ENCODE peak calls at places on chromosomes 4 and X, in eight cellular contexts. One of them, this sample, is unnamed.

GRCh38 chr4:148026022-148026421 is 294.1 kb downstream of the ARHGAP10 start:
- DNase-seq in Caki2: no peak
- DNase-seq in stimulated activated CD8-positive, alpha-beta memory T cell treated with anti-CD3 and anti-CD28 coated beads, Interleukin-4, amount 100 ng/mL, for 1 hour: no peak
- DNase-seq in dorsolateral prefrontal cortex: no peak
- DNase-seq in SK-N-SH: no peak
- DNase-seq in kidney epithelial cell: no peak
- DNase-seq in ureter: no peak
- DNase-seq in smooth muscle cell of the brain vasculature: peak; percentile 88
- DNase-seq in this sample: no peak

GRCh38 chr4:1410491-1411325 is 4.5 kb upstream of the NKX1-1 start:
- DNase-seq in stimulated activated CD8-positive, alpha-beta memory T cell treated with anti-CD3 and anti-CD28 coated beads, Interleukin-4, amount 100 ng/mL, for 1 hour: no peak
- DNase-seq in kidney epithelial cell: no peak
- DNase-seq in dorsolateral prefrontal cortex: no peak
- DNase-seq in SK-N-SH: peak; percentile 48
- DNase-seq in Caki2: peak; percentile 59
- DNase-seq in ureter: no peak
- DNase-seq in smooth muscle cell of the brain vasculature: peak; percentile 6
- DNase-seq in this sample: peak; percentile 39

GRCh38 chr4:149684516-149684915 is 131.1 kb downstream of the IQCM start:
- DNase-seq in smooth muscle cell of the brain vasculature: no peak
- DNase-seq in kidney epithelial cell: no peak
- DNase-seq in SK-N-SH: no peak
- DNase-seq in ureter: no peak
- DNase-seq in Caki2: no peak
- DNase-seq in dorsolateral prefrontal cortex: no peak
- DNase-seq in stimulated activated CD8-positive, alpha-beta memory T cell treated with anti-CD3 and anti-CD28 coated beads, Interleukin-4, amount 100 ng/mL, for 1 hour: no peak
- DNase-seq in this sample: no peak

GRCh38 chr4:113657834-113658233 is 103.7 kb downstream of the CAMK2D start:
- DNase-seq in Caki2: no peak
- DNase-seq in kidney epithelial cell: no peak
- DNase-seq in smooth muscle cell of the brain vasculature: no peak
- DNase-seq in ureter: no peak
- DNase-seq in SK-N-SH: no peak
- DNase-seq in stimulated activated CD8-positive, alpha-beta memory T cell treated with anti-CD3 and anti-CD28 coated beads, Interleukin-4, amount 100 ng/mL, for 1 hour: no peak
- DNase-seq in dorsolateral prefrontal cortex: no peak
- DNase-seq in this sample: no peak

GRCh38 chr4:152535236-152535902 is 523 bp downstream of the FBXW7 start:
- DNase-seq in SK-N-SH: peak; percentile 64
- DNase-seq in ureter: no peak
- DNase-seq in kidney epithelial cell: no peak
- DNase-seq in Caki2: no peak
- DNase-seq in smooth muscle cell of the brain vasculature: no peak
- DNase-seq in stimulated activated CD8-positive, alpha-beta memory T cell treated with anti-CD3 and anti-CD28 coated beads, Interleukin-4, amount 100 ng/mL, for 1 hour: no peak
- DNase-seq in dorsolateral prefrontal cortex: peak; percentile 15
- DNase-seq in this sample: no peak

GRCh38 chrX:38560776-38561125 is 591 bp upstream of the TSPAN7 start:
- DNase-seq in kidney epithelial cell: no peak
- DNase-seq in SK-N-SH: no peak
- DNase-seq in stimulated activated CD8-positive, alpha-beta memory T cell treated with anti-CD3 and anti-CD28 coated beads, Interleukin-4, amount 100 ng/mL, for 1 hour: no peak
- DNase-seq in smooth muscle cell of the brain vasculature: no peak
- DNase-seq in ureter: no peak
- DNase-seq in Caki2: no peak
- DNase-seq in dorsolateral prefrontal cortex: no peak
- DNase-seq in this sample: no peak

GRCh38 chr4:107037188-107037587 is 1.1 kb upstream of the DKK2 start:
- DNase-seq in Caki2: peak; percentile 13
- DNase-seq in dorsolateral prefrontal cortex: peak; percentile 51
- DNase-seq in stimulated activated CD8-positive, alpha-beta memory T cell treated with anti-CD3 and anti-CD28 coated beads, Interleukin-4, amount 100 ng/mL, for 1 hour: no peak
- DNase-seq in smooth muscle cell of the brain vasculature: no peak
- DNase-seq in kidney epithelial cell: no peak
- DNase-seq in SK-N-SH: peak; percentile 67
- DNase-seq in ureter: peak; percentile 51
- DNase-seq in this sample: no peak

GRCh38 chr4:8189551-8190466 is 9.3 kb upstream of the SH3TC1 start:
- DNase-seq in dorsolateral prefrontal cortex: no peak
- DNase-seq in ureter: no peak
- DNase-seq in kidney epithelial cell: no peak
- DNase-seq in SK-N-SH: peak; percentile 74
- DNase-seq in stimulated activated CD8-positive, alpha-beta memory T cell treated with anti-CD3 and anti-CD28 coated beads, Interleukin-4, amount 100 ng/mL, for 1 hour: no peak
- DNase-seq in smooth muscle cell of the brain vasculature: no peak
- DNase-seq in Caki2: no peak
- DNase-seq in this sample: no peak

GRCh38 chrX:15072880-15073279 is 197.0 kb downstream of the ASB9 start:
- DNase-seq in dorsolateral prefrontal cortex: no peak
- DNase-seq in SK-N-SH: no peak
- DNase-seq in Caki2: no peak
- DNase-seq in kidney epithelial cell: no peak
- DNase-seq in ureter: no peak
- DNase-seq in smooth muscle cell of the brain vasculature: no peak
- DNase-seq in stimulated activated CD8-positive, alpha-beta memory T cell treated with anti-CD3 and anti-CD28 coated beads, Interleukin-4, amount 100 ng/mL, for 1 hour: no peak
- DNase-seq in this sample: no peak

GRCh38 chr4:17447675-17448298 is 64.1 kb downstream of the QDPR start:
- DNase-seq in ureter: peak; percentile 58
- DNase-seq in stimulated activated CD8-positive, alpha-beta memory T cell treated with anti-CD3 and anti-CD28 coated beads, Interleukin-4, amount 100 ng/mL, for 1 hour: no peak
- DNase-seq in smooth muscle cell of the brain vasculature: peak; percentile 50
- DNase-seq in kidney epithelial cell: peak; percentile 23
- DNase-seq in dorsolateral prefrontal cortex: peak; percentile 29
- DNase-seq in Caki2: peak; percentile 39
- DNase-seq in SK-N-SH: peak; percentile 69
- DNase-seq in this sample: peak; percentile 60

GRCh38 chr4:154503598-154503997 is 12.0 kb upstream of the DCHS2 start:
- DNase-seq in Caki2: peak; percentile 12
- DNase-seq in ureter: no peak
- DNase-seq in kidney epithelial cell: no peak
- DNase-seq in stimulated activated CD8-positive, alpha-beta memory T cell treated with anti-CD3 and anti-CD28 coated beads, Interleukin-4, amount 100 ng/mL, for 1 hour: no peak
- DNase-seq in smooth muscle cell of the brain vasculature: no peak
- DNase-seq in SK-N-SH: peak; percentile 17
- DNase-seq in dorsolateral prefrontal cortex: no peak
- DNase-seq in this sample: no peak

GRCh38 chrX:120207009-120207610 is 43.5 kb upstream of the ZBTB33 start:
- DNase-seq in Caki2: no peak
- DNase-seq in SK-N-SH: no peak
- DNase-seq in dorsolateral prefrontal cortex: no peak
- DNase-seq in kidney epithelial cell: no peak
- DNase-seq in ureter: no peak
- DNase-seq in smooth muscle cell of the brain vasculature: no peak
- DNase-seq in stimulated activated CD8-positive, alpha-beta memory T cell treated with anti-CD3 and anti-CD28 coated beads, Interleukin-4, amount 100 ng/mL, for 1 hour: no peak
- DNase-seq in this sample: no peak

GRCh38 chr4:15899511-15899910 is 39.0 kb downstream of the FGFBP1 start:
- DNase-seq in Caki2: no peak
- DNase-seq in smooth muscle cell of the brain vasculature: no peak
- DNase-seq in kidney epithelial cell: no peak
- DNase-seq in SK-N-SH: no peak
- DNase-seq in ureter: no peak
- DNase-seq in dorsolateral prefrontal cortex: no peak
- DNase-seq in stimulated activated CD8-positive, alpha-beta memory T cell treated with anti-CD3 and anti-CD28 coated beads, Interleukin-4, amount 100 ng/mL, for 1 hour: no peak
- DNase-seq in this sample: no peak

GRCh38 chr4:56857601-56858301 is 36.2 kb upstream of the SPINK2 start:
- DNase-seq in SK-N-SH: no peak
- DNase-seq in dorsolateral prefrontal cortex: no peak
- DNase-seq in stimulated activated CD8-positive, alpha-beta memory T cell treated with anti-CD3 and anti-CD28 coated beads, Interleukin-4, amount 100 ng/mL, for 1 hour: no peak
- DNase-seq in smooth muscle cell of the brain vasculature: no peak
- DNase-seq in ureter: no peak
- DNase-seq in Caki2: no peak
- DNase-seq in kidney epithelial cell: no peak
- DNase-seq in this sample: no peak

GRCh38 chrX:119708936-119709335 is 16.0 kb upstream of the SEPTIN6 start:
- DNase-seq in smooth muscle cell of the brain vasculature: no peak
- DNase-seq in Caki2: no peak
- DNase-seq in stimulated activated CD8-positive, alpha-beta memory T cell treated with anti-CD3 and anti-CD28 coated beads, Interleukin-4, amount 100 ng/mL, for 1 hour: no peak
- DNase-seq in ureter: no peak
- DNase-seq in dorsolateral prefrontal cortex: no peak
- DNase-seq in kidney epithelial cell: no peak
- DNase-seq in SK-N-SH: no peak
- DNase-seq in this sample: no peak

GRCh38 chr4:76749361-76749760 is 148.6 kb downstream of the SOWAHB start:
- DNase-seq in smooth muscle cell of the brain vasculature: no peak
- DNase-seq in dorsolateral prefrontal cortex: no peak
- DNase-seq in SK-N-SH: no peak
- DNase-seq in kidney epithelial cell: no peak
- DNase-seq in Caki2: no peak
- DNase-seq in ureter: no peak
- DNase-seq in stimulated activated CD8-positive, alpha-beta memory T cell treated with anti-CD3 and anti-CD28 coated beads, Interleukin-4, amount 100 ng/mL, for 1 hour: no peak
- DNase-seq in this sample: no peak

GRCh38 chrX:151712253-151712652 is 3.6 kb upstream of the FATE1 start:
- DNase-seq in SK-N-SH: no peak
- DNase-seq in smooth muscle cell of the brain vasculature: no peak
- DNase-seq in Caki2: no peak
- DNase-seq in kidney epithelial cell: no peak
- DNase-seq in dorsolateral prefrontal cortex: no peak
- DNase-seq in ureter: no peak
- DNase-seq in stimulated activated CD8-positive, alpha-beta memory T cell treated with anti-CD3 and anti-CD28 coated beads, Interleukin-4, amount 100 ng/mL, for 1 hour: no peak
- DNase-seq in this sample: no peak

GRCh38 chr4:100428051-100428450 is 89.8 kb downstream of the EMCN start:
- DNase-seq in Caki2: peak; percentile 34
- DNase-seq in kidney epithelial cell: peak; percentile 62
- DNase-seq in SK-N-SH: no peak
- DNase-seq in smooth muscle cell of the brain vasculature: no peak
- DNase-seq in stimulated activated CD8-positive, alpha-beta memory T cell treated with anti-CD3 and anti-CD28 coated beads, Interleukin-4, amount 100 ng/mL, for 1 hour: no peak
- DNase-seq in ureter: no peak
- DNase-seq in dorsolateral prefrontal cortex: no peak
- DNase-seq in this sample: peak; percentile 1

GRCh38 chr4:94545296-94545695 is 93.6 kb downstream of the PDLIM5 start:
- DNase-seq in smooth muscle cell of the brain vasculature: no peak
- DNase-seq in dorsolateral prefrontal cortex: no peak
- DNase-seq in stimulated activated CD8-positive, alpha-beta memory T cell treated with anti-CD3 and anti-CD28 coated beads, Interleukin-4, amount 100 ng/mL, for 1 hour: no peak
- DNase-seq in ureter: no peak
- DNase-seq in kidney epithelial cell: no peak
- DNase-seq in Caki2: no peak
- DNase-seq in SK-N-SH: no peak
- DNase-seq in this sample: no peak

GRCh38 chr4:16140520-16141249 is 56.9 kb upstream of the PROM1 start:
- DNase-seq in Caki2: peak; percentile 98
- DNase-seq in stimulated activated CD8-positive, alpha-beta memory T cell treated with anti-CD3 and anti-CD28 coated beads, Interleukin-4, amount 100 ng/mL, for 1 hour: no peak
- DNase-seq in smooth muscle cell of the brain vasculature: peak; percentile 63
- DNase-seq in SK-N-SH: no peak
- DNase-seq in ureter: peak; percentile 78
- DNase-seq in kidney epithelial cell: peak; percentile 99
- DNase-seq in dorsolateral prefrontal cortex: no peak
- DNase-seq in this sample: no peak

GRCh38 chrX:16990839-16991238 is 44.4 kb downstream of the REPS2 start:
- DNase-seq in kidney epithelial cell: no peak
- DNase-seq in stimulated activated CD8-positive, alpha-beta memory T cell treated with anti-CD3 and anti-CD28 coated beads, Interleukin-4, amount 100 ng/mL, for 1 hour: no peak
- DNase-seq in Caki2: no peak
- DNase-seq in dorsolateral prefrontal cortex: no peak
- DNase-seq in smooth muscle cell of the brain vasculature: no peak
- DNase-seq in SK-N-SH: no peak
- DNase-seq in ureter: no peak
- DNase-seq in this sample: no peak

GRCh38 chr4:15875663-15876460 is 62.7 kb downstream of the FGFBP1 start:
- DNase-seq in kidney epithelial cell: no peak
- DNase-seq in Caki2: no peak
- DNase-seq in dorsolateral prefrontal cortex: no peak
- DNase-seq in SK-N-SH: no peak
- DNase-seq in smooth muscle cell of the brain vasculature: no peak
- DNase-seq in stimulated activated CD8-positive, alpha-beta memory T cell treated with anti-CD3 and anti-CD28 coated beads, Interleukin-4, amount 100 ng/mL, for 1 hour: no peak
- DNase-seq in ureter: peak; percentile 12
- DNase-seq in this sample: no peak

GRCh38 chrX:136162827-136163427 is 15.6 kb downstream of the FHL1 start:
- DNase-seq in dorsolateral prefrontal cortex: no peak
- DNase-seq in stimulated activated CD8-positive, alpha-beta memory T cell treated with anti-CD3 and anti-CD28 coated beads, Interleukin-4, amount 100 ng/mL, for 1 hour: no peak
- DNase-seq in kidney epithelial cell: no peak
- DNase-seq in SK-N-SH: peak; percentile 43
- DNase-seq in ureter: no peak
- DNase-seq in Caki2: peak; percentile 49
- DNase-seq in smooth muscle cell of the brain vasculature: no peak
- DNase-seq in this sample: peak; percentile 52

GRCh38 chrX:17585006-17585405 is 152.3 kb upstream of the SCML1 start:
- DNase-seq in SK-N-SH: no peak
- DNase-seq in Caki2: no peak
- DNase-seq in stimulated activated CD8-positive, alpha-beta memory T cell treated with anti-CD3 and anti-CD28 coated beads, Interleukin-4, amount 100 ng/mL, for 1 hour: no peak
- DNase-seq in ureter: no peak
- DNase-seq in dorsolateral prefrontal cortex: no peak
- DNase-seq in smooth muscle cell of the brain vasculature: no peak
- DNase-seq in kidney epithelial cell: no peak
- DNase-seq in this sample: no peak

GRCh38 chrX:69152398-69152797 is 12.9 kb downstream of the PJA1 start:
- DNase-seq in ureter: peak; percentile 48
- DNase-seq in SK-N-SH: peak; percentile 17
- DNase-seq in smooth muscle cell of the brain vasculature: no peak
- DNase-seq in stimulated activated CD8-positive, alpha-beta memory T cell treated with anti-CD3 and anti-CD28 coated beads, Interleukin-4, amount 100 ng/mL, for 1 hour: no peak
- DNase-seq in kidney epithelial cell: no peak
- DNase-seq in dorsolateral prefrontal cortex: peak; percentile 32
- DNase-seq in Caki2: no peak
- DNase-seq in this sample: no peak

GRCh38 chr4:88230953-88231835 is 53.2 kb downstream of the PPM1K start:
- DNase-seq in smooth muscle cell of the brain vasculature: no peak
- DNase-seq in dorsolateral prefrontal cortex: no peak
- DNase-seq in stimulated activated CD8-positive, alpha-beta memory T cell treated with anti-CD3 and anti-CD28 coated beads, Interleukin-4, amount 100 ng/mL, for 1 hour: no peak
- DNase-seq in SK-N-SH: no peak
- DNase-seq in ureter: no peak
- DNase-seq in Caki2: no peak
- DNase-seq in kidney epithelial cell: no peak
- DNase-seq in this sample: no peak

GRCh38 chr4:53361451-53361850 is 4.4 kb downstream of the SCFD2 start:
- DNase-seq in smooth muscle cell of the brain vasculature: no peak
- DNase-seq in kidney epithelial cell: no peak
- DNase-seq in stimulated activated CD8-positive, alpha-beta memory T cell treated with anti-CD3 and anti-CD28 coated beads, Interleukin-4, amount 100 ng/mL, for 1 hour: no peak
- DNase-seq in Caki2: no peak
- DNase-seq in SK-N-SH: no peak
- DNase-seq in ureter: no peak
- DNase-seq in dorsolateral prefrontal cortex: no peak
- DNase-seq in this sample: no peak

GRCh38 chr4:47704693-47705325 is 133.1 kb downstream of the CORIN start:
- DNase-seq in Caki2: peak; percentile 11
- DNase-seq in dorsolateral prefrontal cortex: peak; percentile 17
- DNase-seq in stimulated activated CD8-positive, alpha-beta memory T cell treated with anti-CD3 and anti-CD28 coated beads, Interleukin-4, amount 100 ng/mL, for 1 hour: no peak
- DNase-seq in ureter: no peak
- DNase-seq in kidney epithelial cell: no peak
- DNase-seq in smooth muscle cell of the brain vasculature: no peak
- DNase-seq in SK-N-SH: peak; percentile 58
- DNase-seq in this sample: peak; percentile 26

GRCh38 chrX:100512471-100512870 is 72.3 kb upstream of the TNMD start:
- DNase-seq in SK-N-SH: peak; percentile 32
- DNase-seq in stimulated activated CD8-positive, alpha-beta memory T cell treated with anti-CD3 and anti-CD28 coated beads, Interleukin-4, amount 100 ng/mL, for 1 hour: no peak
- DNase-seq in smooth muscle cell of the brain vasculature: no peak
- DNase-seq in ureter: no peak
- DNase-seq in kidney epithelial cell: no peak
- DNase-seq in dorsolateral prefrontal cortex: no peak
- DNase-seq in Caki2: peak; percentile 1
- DNase-seq in this sample: peak; percentile 18

GRCh38 chr4:38842998-38843397 is 13.6 kb downstream of the TLR6 start:
- DNase-seq in stimulated activated CD8-positive, alpha-beta memory T cell treated with anti-CD3 and anti-CD28 coated beads, Interleukin-4, amount 100 ng/mL, for 1 hour: no peak
- DNase-seq in kidney epithelial cell: no peak
- DNase-seq in dorsolateral prefrontal cortex: no peak
- DNase-seq in Caki2: no peak
- DNase-seq in SK-N-SH: no peak
- DNase-seq in ureter: no peak
- DNase-seq in smooth muscle cell of the brain vasculature: no peak
- DNase-seq in this sample: no peak

GRCh38 chrX:88735835-88736234 is 11.2 kb upstream of the CPXCR1 start:
- DNase-seq in stimulated activated CD8-positive, alpha-beta memory T cell treated with anti-CD3 and anti-CD28 coated beads, Interleukin-4, amount 100 ng/mL, for 1 hour: no peak
- DNase-seq in kidney epithelial cell: no peak
- DNase-seq in smooth muscle cell of the brain vasculature: no peak
- DNase-seq in ureter: no peak
- DNase-seq in Caki2: no peak
- DNase-seq in SK-N-SH: no peak
- DNase-seq in dorsolateral prefrontal cortex: no peak
- DNase-seq in this sample: no peak

GRCh38 chrX:130416785-130417184 is 15.0 kb downstream of the RBMX2 start:
- DNase-seq in SK-N-SH: no peak
- DNase-seq in Caki2: no peak
- DNase-seq in stimulated activated CD8-positive, alpha-beta memory T cell treated with anti-CD3 and anti-CD28 coated beads, Interleukin-4, amount 100 ng/mL, for 1 hour: no peak
- DNase-seq in kidney epithelial cell: no peak
- DNase-seq in ureter: peak; percentile 9
- DNase-seq in dorsolateral prefrontal cortex: no peak
- DNase-seq in smooth muscle cell of the brain vasculature: no peak
- DNase-seq in this sample: no peak

GRCh38 chr4:122576261-122577188 is 44.3 kb downstream of the IL21 start:
- DNase-seq in smooth muscle cell of the brain vasculature: no peak
- DNase-seq in kidney epithelial cell: no peak
- DNase-seq in SK-N-SH: peak; percentile 16
- DNase-seq in stimulated activated CD8-positive, alpha-beta memory T cell treated with anti-CD3 and anti-CD28 coated beads, Interleukin-4, amount 100 ng/mL, for 1 hour: no peak
- DNase-seq in ureter: peak; percentile 47
- DNase-seq in dorsolateral prefrontal cortex: no peak
- DNase-seq in Caki2: peak; percentile 32
- DNase-seq in this sample: peak; percentile 55

GRCh38 chrX:149641432-149641831 is 9.8 kb upstream of the TMEM185A start:
- DNase-seq in Caki2: no peak
- DNase-seq in SK-N-SH: no peak
- DNase-seq in dorsolateral prefrontal cortex: no peak
- DNase-seq in kidney epithelial cell: no peak
- DNase-seq in smooth muscle cell of the brain vasculature: no peak
- DNase-seq in ureter: no peak
- DNase-seq in stimulated activated CD8-positive, alpha-beta memory T cell treated with anti-CD3 and anti-CD28 coated beads, Interleukin-4, amount 100 ng/mL, for 1 hour: no peak
- DNase-seq in this sample: no peak

This sample was measured in NCI-H460.